ENCODE peak calls at places on chromosomes 2 and 18, in six cellular contexts. One of them, this sample, is unnamed.

GRCh38 chr18:12287131-12287681 is 20.8 kb upstream of the TUBB6 start:
- DNase-seq in AG10803: no peak
- DNase-seq in GM23338: peak
- DNase-seq in A549: no peak
- DNase-seq in HCT116: no peak
- DNase-seq in AG04450: no peak
- DNase-seq in this sample: peak

GRCh38 chr2:162092656-162093556 is 18.9 kb upstream of the DPP4 start:
- DNase-seq in AG10803: peak
- DNase-seq in GM23338: no peak
- DNase-seq in A549: no peak
- DNase-seq in HCT116: peak
- DNase-seq in AG04450: peak
- DNase-seq in this sample: peak

GRCh38 chr2:233446121-233446520 is 91.8 kb downstream of the DGKD start:
- DNase-seq in AG10803: peak
- DNase-seq in GM23338: no peak
- DNase-seq in A549: no peak
- DNase-seq in HCT116: no peak
- DNase-seq in AG04450: no peak
- DNase-seq in this sample: no peak

GRCh38 chr18:36321636-36322407 is 24.3 kb downstream of the FHOD3 start:
- DNase-seq in AG10803: peak
- DNase-seq in GM23338: no peak
- DNase-seq in A549: no peak
- DNase-seq in HCT116: no peak
- DNase-seq in AG04450: no peak
- DNase-seq in this sample: no peak

GRCh38 chr2:189633392-189633811 is 27.9 kb upstream of the ASNSD1 start:
- DNase-seq in AG10803: no peak
- DNase-seq in GM23338: peak
- DNase-seq in A549: no peak
- DNase-seq in HCT116: no peak
- DNase-seq in AG04450: no peak
- DNase-seq in this sample: peak

GRCh38 chr2:237818066-237818473 is 19.5 kb downstream of the RBM44 start:
- DNase-seq in AG10803: peak
- DNase-seq in GM23338: no peak
- DNase-seq in A549: no peak
- DNase-seq in HCT116: no peak
- DNase-seq in AG04450: no peak
- DNase-seq in this sample: peak

GRCh38 chr18:21115519-21116411 is 4.2 kb upstream of the ROCK1 start:
- DNase-seq in AG10803: peak
- DNase-seq in GM23338: peak
- DNase-seq in A549: no peak
- DNase-seq in HCT116: no peak
- DNase-seq in AG04450: no peak
- DNase-seq in this sample: peak

GRCh38 chr2:222569826-222570225 is 86.1 kb downstream of the FARSB start:
- DNase-seq in AG10803: peak
- DNase-seq in GM23338: no peak
- DNase-seq in A549: no peak
- DNase-seq in HCT116: no peak
- DNase-seq in AG04450: no peak
- DNase-seq in this sample: peak

GRCh38 chr2:155223781-155224406 is 525.4 kb downstream of the KCNJ3 start:
- DNase-seq in AG10803: no peak
- DNase-seq in GM23338: peak
- DNase-seq in A549: peak
- DNase-seq in HCT116: peak
- DNase-seq in AG04450: no peak
- DNase-seq in this sample: peak

GRCh38 chr2:72153026-72153791 is 5.5 kb upstream of the CYP26B1 start:
- DNase-seq in AG10803: no peak
- DNase-seq in GM23338: no peak
- DNase-seq in A549: no peak
- DNase-seq in HCT116: no peak
- DNase-seq in AG04450: no peak
- DNase-seq in this sample: no peak

GRCh38 chr18:58529714-58530354 is 99.1 kb downstream of the ALPK2 start:
- DNase-seq in AG10803: peak
- DNase-seq in GM23338: peak
- DNase-seq in A549: peak
- DNase-seq in HCT116: peak
- DNase-seq in AG04450: peak
- DNase-seq in this sample: peak

GRCh38 chr2:7904319-7904718 is 777.5 kb upstream of the ID2 start:
- DNase-seq in AG10803: no peak
- DNase-seq in GM23338: no peak
- DNase-seq in A549: no peak
- DNase-seq in HCT116: no peak
- DNase-seq in AG04450: no peak
- DNase-seq in this sample: no peak

DNA sequence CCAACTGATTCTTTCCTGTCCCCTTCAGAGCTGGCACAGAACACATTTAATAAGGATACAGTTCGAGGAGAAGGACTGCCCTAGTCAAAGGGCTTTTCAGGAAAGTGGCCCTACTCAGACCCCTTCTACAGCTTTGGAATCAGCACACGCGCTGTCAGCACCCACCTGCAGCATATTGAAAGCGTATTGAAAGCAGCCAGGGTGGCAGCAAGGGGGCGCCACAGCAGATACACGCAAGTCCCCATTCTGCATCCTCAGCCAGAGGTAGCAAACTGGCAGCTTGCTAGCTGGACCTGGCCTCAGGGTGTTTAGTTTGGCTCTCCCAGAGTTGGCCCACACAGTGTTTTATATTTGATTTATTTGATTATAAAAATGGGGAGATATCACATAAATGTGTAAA is 101.0 kb upstream of the NT5C1B start:
- DNase-seq in AG10803: no peak
- DNase-seq in GM23338: peak
- DNase-seq in A549: no peak
- DNase-seq in HCT116: peak
- DNase-seq in AG04450: no peak
- DNase-seq in this sample: no peak
- TF ChIP-seq CTCF in AG10803: no peak
- TF ChIP-seq CTCF in GM23338: peak
- TF ChIP-seq CTCF in A549: no peak
- TF ChIP-seq CTCF in HCT116: peak
- TF ChIP-seq CTCF in AG04450: peak
- TF ChIP-seq CTCF in this sample: peak

DNA sequence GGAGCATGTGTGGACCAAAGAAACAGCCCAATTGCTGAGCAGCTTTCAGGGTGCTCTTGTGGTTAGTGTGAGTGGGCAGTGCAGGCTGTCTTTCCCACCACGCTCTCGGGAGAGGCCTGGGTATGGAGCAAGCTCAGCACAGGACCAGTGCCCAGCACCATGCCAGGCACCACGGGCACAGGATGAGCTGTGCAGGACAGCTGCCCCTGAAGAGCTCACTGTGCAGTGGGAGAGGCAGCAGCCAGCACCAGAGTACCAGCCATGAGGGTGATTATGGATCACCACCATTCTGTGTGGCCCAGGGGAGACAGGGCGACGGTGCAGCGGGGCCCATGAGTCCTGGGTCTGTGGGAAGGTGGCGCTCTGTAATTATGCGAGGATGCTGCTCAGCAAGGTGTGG is 29.7 kb upstream of the FAHD2A start:
- DNase-seq in AG10803: no peak
- DNase-seq in GM23338: no peak
- DNase-seq in A549: no peak
- DNase-seq in HCT116: no peak
- DNase-seq in AG04450: no peak
- DNase-seq in this sample: no peak
- H3K4me3 ChIP-seq in AG10803: no peak
- H3K4me3 ChIP-seq in GM23338: no peak
- H3K4me3 ChIP-seq in A549: no peak
- H3K4me3 ChIP-seq in HCT116: no peak
- H3K4me3 ChIP-seq in AG04450: no peak
- H3K4me3 ChIP-seq in this sample: no peak

GRCh38 chr18:24543408-24544140 is 83.1 kb downstream of the HRH4 start:
- DNase-seq in AG10803: no peak
- DNase-seq in GM23338: no peak
- DNase-seq in A549: no peak
- DNase-seq in HCT116: no peak
- DNase-seq in AG04450: no peak
- DNase-seq in this sample: no peak
- TF ChIP-seq CTCF in AG10803: no peak
- TF ChIP-seq CTCF in GM23338: no peak
- TF ChIP-seq CTCF in A549: no peak
- TF ChIP-seq CTCF in HCT116: no peak
- TF ChIP-seq CTCF in AG04450: no peak
- TF ChIP-seq CTCF in this sample: no peak

GRCh38 chr2:177212106-177212894 is at the start of gene HNRNPA3:
- DNase-seq in AG10803: peak
- DNase-seq in GM23338: peak
- DNase-seq in A549: peak
- DNase-seq in HCT116: peak
- DNase-seq in AG04450: peak
- DNase-seq in this sample: peak

GRCh38 chr2:177211602-177212105 is 940 bp upstream of the HNRNPA3 start:
- DNase-seq in AG10803: no peak
- DNase-seq in GM23338: no peak
- DNase-seq in A549: no peak
- DNase-seq in HCT116: no peak
- DNase-seq in AG04450: no peak
- DNase-seq in this sample: no peak

GRCh38 chr2:177207101-177207500 is 5.5 kb upstream of the HNRNPA3 start:
- DNase-seq in AG10803: no peak
- DNase-seq in GM23338: no peak
- DNase-seq in A549: no peak
- DNase-seq in HCT116: no peak
- DNase-seq in AG04450: no peak
- DNase-seq in this sample: no peak

GRCh38 chr2:177212895-177213856 is 582 bp downstream of the HNRNPA3 start:
- DNase-seq in AG10803: peak
- DNase-seq in GM23338: peak
- DNase-seq in A549: peak
- DNase-seq in HCT116: peak
- DNase-seq in AG04450: peak
- DNase-seq in this sample: peak

GRCh38 chr2:177211148-177211547 is 1.4 kb upstream of the HNRNPA3 start:
- DNase-seq in AG10803: no peak
- DNase-seq in GM23338: no peak
- DNase-seq in A549: no peak
- DNase-seq in HCT116: no peak
- DNase-seq in AG04450: no peak
- DNase-seq in this sample: no peak
- H3K4me3 ChIP-seq in AG10803: peak
- H3K4me3 ChIP-seq in GM23338: peak
- H3K4me3 ChIP-seq in A549: peak
- H3K4me3 ChIP-seq in HCT116: peak
- H3K4me3 ChIP-seq in AG04450: peak
- H3K4me3 ChIP-seq in this sample: peak

DNA sequence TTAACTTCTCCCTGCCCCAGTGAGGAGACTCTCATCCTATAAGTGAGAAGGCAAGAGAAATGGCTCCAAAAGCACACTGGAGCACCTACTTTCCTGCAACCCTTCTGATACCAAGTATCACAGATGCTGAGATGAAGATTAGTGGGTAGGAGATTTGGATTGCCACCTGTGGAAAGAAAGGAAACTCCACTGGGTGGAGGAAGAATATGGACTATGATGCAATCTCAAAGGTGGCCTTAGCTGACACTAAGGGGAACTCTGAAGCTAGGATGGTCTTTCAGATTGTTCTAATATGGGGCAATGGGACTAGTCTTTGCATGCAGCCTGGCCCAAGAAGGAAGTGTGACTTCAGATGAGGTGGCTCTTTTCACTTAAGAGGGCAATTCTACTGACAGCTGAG is 21.6 kb downstream of the PRKRA start:
- DNase-seq in AG10803: no peak
- DNase-seq in GM23338: no peak
- DNase-seq in A549: no peak
- DNase-seq in HCT116: no peak
- DNase-seq in AG04450: no peak
- DNase-seq in this sample: no peak
- TF ChIP-seq CTCF in AG10803: no peak
- TF ChIP-seq CTCF in GM23338: no peak
- TF ChIP-seq CTCF in A549: no peak
- TF ChIP-seq CTCF in HCT116: no peak
- TF ChIP-seq CTCF in AG04450: no peak
- TF ChIP-seq CTCF in this sample: no peak

This sample was measured in choroid plexus epithelial cell.